ENCODE peak calls at places on chromosomes 12 and 14, in nine cellular contexts. One of them, this sample, is unnamed.

GRCh38 chr14:75226755-75227544 is 50.5 kb upstream of the TMED10 start:
- DNase-seq in Peyer's patch: peak
- DNase-seq in left ventricle myocardium inferior: no peak
- DNase-seq in GM04503: no peak
- DNase-seq in GM10248: no peak
- DNase-seq in putamen: no peak
- DNase-seq in epithelial cell of esophagus: no peak
- DNase-seq in prostate gland: no peak
- DNase-seq in lower lobe of right lung: no peak
- DNase-seq in this sample: no peak

GRCh38 chr12:749871-750270 is 2.5 kb upstream of the WNK1 start:
- DNase-seq in Peyer's patch: no peak
- DNase-seq in left ventricle myocardium inferior: no peak
- DNase-seq in GM04503: no peak
- DNase-seq in GM10248: no peak
- DNase-seq in putamen: no peak
- DNase-seq in epithelial cell of esophagus: no peak
- DNase-seq in prostate gland: no peak
- DNase-seq in lower lobe of right lung: no peak
- DNase-seq in this sample: no peak

GRCh38 chr14:103657466-103657865 is 28.5 kb downstream of the KLC1 start:
- DNase-seq in Peyer's patch: no peak
- DNase-seq in left ventricle myocardium inferior: peak
- DNase-seq in GM04503: peak
- DNase-seq in GM10248: no peak
- DNase-seq in putamen: no peak
- DNase-seq in epithelial cell of esophagus: no peak
- DNase-seq in prostate gland: no peak
- DNase-seq in lower lobe of right lung: no peak
- DNase-seq in this sample: no peak

GRCh38 chr12:105157598-105157997 is 50.1 kb downstream of the WASHC4 start:
- DNase-seq in Peyer's patch: no peak
- DNase-seq in left ventricle myocardium inferior: no peak
- DNase-seq in GM04503: no peak
- DNase-seq in GM10248: no peak
- DNase-seq in putamen: no peak
- DNase-seq in epithelial cell of esophagus: no peak
- DNase-seq in prostate gland: no peak
- DNase-seq in lower lobe of right lung: no peak
- DNase-seq in this sample: no peak

GRCh38 chr14:57749267-57749666 is 116.6 kb downstream of the SLC35F4 start:
- DNase-seq in Peyer's patch: no peak
- DNase-seq in left ventricle myocardium inferior: no peak
- DNase-seq in GM04503: no peak
- DNase-seq in GM10248: no peak
- DNase-seq in putamen: no peak
- DNase-seq in epithelial cell of esophagus: peak
- DNase-seq in prostate gland: no peak
- DNase-seq in lower lobe of right lung: no peak
- DNase-seq in this sample: no peak

GRCh38 chr14:73723799-73724621 is 9.8 kb upstream of the PNMA1 start:
- DNase-seq in Peyer's patch: peak
- DNase-seq in left ventricle myocardium inferior: peak
- DNase-seq in GM04503: peak
- DNase-seq in GM10248: no peak
- DNase-seq in putamen: no peak
- DNase-seq in epithelial cell of esophagus: peak
- DNase-seq in prostate gland: peak
- DNase-seq in lower lobe of right lung: peak
- DNase-seq in this sample: peak

GRCh38 chr12:115375188-115375991 is 691.4 kb upstream of the TBX3 start:
- DNase-seq in Peyer's patch: peak
- DNase-seq in left ventricle myocardium inferior: no peak
- DNase-seq in GM04503: peak
- DNase-seq in GM10248: peak
- DNase-seq in putamen: no peak
- DNase-seq in epithelial cell of esophagus: peak
- DNase-seq in prostate gland: no peak
- DNase-seq in lower lobe of right lung: no peak
- DNase-seq in this sample: peak

GRCh38 chr14:61466905-61467280 is 145.5 kb downstream of the PRKCH start:
- DNase-seq in Peyer's patch: no peak
- DNase-seq in left ventricle myocardium inferior: no peak
- DNase-seq in GM04503: no peak
- DNase-seq in GM10248: no peak
- DNase-seq in putamen: no peak
- DNase-seq in epithelial cell of esophagus: no peak
- DNase-seq in prostate gland: no peak
- DNase-seq in lower lobe of right lung: no peak
- DNase-seq in this sample: no peak

GRCh38 chr14:53621986-53622385 is 334.6 kb downstream of the BMP4 start:
- DNase-seq in Peyer's patch: no peak
- DNase-seq in left ventricle myocardium inferior: no peak
- DNase-seq in GM04503: no peak
- DNase-seq in GM10248: no peak
- DNase-seq in putamen: no peak
- DNase-seq in epithelial cell of esophagus: no peak
- DNase-seq in prostate gland: no peak
- DNase-seq in lower lobe of right lung: no peak
- DNase-seq in this sample: no peak